ENCODE peak calls at places on chromosomes 4 and X, in seven cellular contexts. One of them, this sample, is unnamed.

GRCh38 chrX:11143931-11144678 is 33.0 kb downstream of the HCCS start:
- DNase-seq in HCT116: peak
- DNase-seq in sigmoid colon: peak
- DNase-seq in stomach: peak
- DNase-seq in GM23338: peak
- DNase-seq in SK-N-SH: peak
- DNase-seq in suprapubic skin: no peak
- DNase-seq in this sample: peak

GRCh38 chrX:31110657-31111056 is 38.8 kb upstream of the FTHL17 start:
- DNase-seq in HCT116: no peak
- DNase-seq in sigmoid colon: no peak
- DNase-seq in stomach: no peak
- DNase-seq in GM23338: no peak
- DNase-seq in SK-N-SH: no peak
- DNase-seq in suprapubic skin: no peak
- DNase-seq in this sample: no peak

GRCh38 chrX:56569378-56570061 is 6.1 kb downstream of the UBQLN2 start:
- DNase-seq in HCT116: no peak
- DNase-seq in sigmoid colon: no peak
- DNase-seq in stomach: no peak
- DNase-seq in GM23338: no peak
- DNase-seq in SK-N-SH: no peak
- DNase-seq in suprapubic skin: no peak
- DNase-seq in this sample: no peak

GRCh38 chr4:2256156-2256731 is 5.7 kb downstream of the MXD4 start:
- DNase-seq in HCT116: no peak
- DNase-seq in sigmoid colon: peak
- DNase-seq in stomach: peak
- DNase-seq in GM23338: no peak
- DNase-seq in SK-N-SH: peak
- DNase-seq in suprapubic skin: peak
- DNase-seq in this sample: no peak

GRCh38 chr4:121705521-121705920 is 8.7 kb upstream of the ANXA5 start:
- DNase-seq in HCT116: no peak
- DNase-seq in sigmoid colon: no peak
- DNase-seq in stomach: no peak
- DNase-seq in GM23338: peak
- DNase-seq in SK-N-SH: no peak
- DNase-seq in suprapubic skin: no peak
- DNase-seq in this sample: no peak

GRCh38 chr4:112287258-112287873 is 1.7 kb upstream of the TIFA start:
- DNase-seq in HCT116: no peak
- DNase-seq in sigmoid colon: no peak
- DNase-seq in stomach: no peak
- DNase-seq in GM23338: no peak
- DNase-seq in SK-N-SH: no peak
- DNase-seq in suprapubic skin: no peak
- DNase-seq in this sample: no peak

GRCh38 chrX:151183912-151184565 is 7.7 kb downstream of the GPR50 start:
- DNase-seq in HCT116: no peak
- DNase-seq in sigmoid colon: no peak
- DNase-seq in stomach: no peak
- DNase-seq in GM23338: peak
- DNase-seq in SK-N-SH: no peak
- DNase-seq in suprapubic skin: no peak
- DNase-seq in this sample: no peak

GRCh38 chr4:82948647-82949204 is 48.2 kb downstream of the THAP9 start:
- DNase-seq in HCT116: no peak
- DNase-seq in sigmoid colon: no peak
- DNase-seq in stomach: no peak
- DNase-seq in GM23338: no peak
- DNase-seq in SK-N-SH: no peak
- DNase-seq in suprapubic skin: no peak
- DNase-seq in this sample: peak

GRCh38 chr4:83251074-83251835 is 33.3 kb downstream of the COQ2 start:
- DNase-seq in HCT116: no peak
- DNase-seq in sigmoid colon: no peak
- DNase-seq in stomach: no peak
- DNase-seq in GM23338: no peak
- DNase-seq in SK-N-SH: no peak
- DNase-seq in suprapubic skin: no peak
- DNase-seq in this sample: no peak

GRCh38 chrX:4243759-4244158 is 530.3 kb upstream of the PRKX start:
- DNase-seq in HCT116: no peak
- DNase-seq in sigmoid colon: no peak
- DNase-seq in stomach: no peak
- DNase-seq in GM23338: peak
- DNase-seq in SK-N-SH: no peak
- DNase-seq in suprapubic skin: no peak
- DNase-seq in this sample: no peak

GRCh38 chr4:159390648-159391047 is 287.8 kb downstream of the RAPGEF2 start:
- DNase-seq in HCT116: peak
- DNase-seq in sigmoid colon: no peak
- DNase-seq in stomach: no peak
- DNase-seq in GM23338: no peak
- DNase-seq in SK-N-SH: no peak
- DNase-seq in suprapubic skin: no peak
- DNase-seq in this sample: peak

GRCh38 chr4:113741971-113742370 is 19.6 kb downstream of the CAMK2D start:
- DNase-seq in HCT116: no peak
- DNase-seq in sigmoid colon: no peak
- DNase-seq in stomach: no peak
- DNase-seq in GM23338: no peak
- DNase-seq in SK-N-SH: no peak
- DNase-seq in suprapubic skin: no peak
- DNase-seq in this sample: no peak

GRCh38 chrX:274904-275475 is 6.2 kb upstream of the PLCXD1 start:
- DNase-seq in HCT116: no peak
- DNase-seq in sigmoid colon: no peak
- DNase-seq in stomach: peak
- DNase-seq in GM23338: peak
- DNase-seq in SK-N-SH: no peak
- DNase-seq in suprapubic skin: no peak
- DNase-seq in this sample: no peak

GRCh38 chr4:41661447-41662076 is 87.0 kb downstream of the PHOX2B start:
- DNase-seq in HCT116: peak
- DNase-seq in sigmoid colon: no peak
- DNase-seq in stomach: peak
- DNase-seq in GM23338: peak
- DNase-seq in SK-N-SH: peak
- DNase-seq in suprapubic skin: no peak
- DNase-seq in this sample: peak

GRCh38 chr4:39446842-39447573 is 11.7 kb downstream of the RPL9 start:
- DNase-seq in HCT116: no peak
- DNase-seq in sigmoid colon: peak
- DNase-seq in stomach: peak
- DNase-seq in GM23338: peak
- DNase-seq in SK-N-SH: no peak
- DNase-seq in suprapubic skin: peak
- DNase-seq in this sample: peak
- TF ChIP-seq CTCF in HCT116: no peak
- TF ChIP-seq CTCF in sigmoid colon: peak
- TF ChIP-seq CTCF in stomach: peak
- TF ChIP-seq CTCF in GM23338: peak
- TF ChIP-seq CTCF in SK-N-SH: no peak
- TF ChIP-seq CTCF in suprapubic skin: peak
- TF ChIP-seq CTCF in this sample: peak

DNA sequence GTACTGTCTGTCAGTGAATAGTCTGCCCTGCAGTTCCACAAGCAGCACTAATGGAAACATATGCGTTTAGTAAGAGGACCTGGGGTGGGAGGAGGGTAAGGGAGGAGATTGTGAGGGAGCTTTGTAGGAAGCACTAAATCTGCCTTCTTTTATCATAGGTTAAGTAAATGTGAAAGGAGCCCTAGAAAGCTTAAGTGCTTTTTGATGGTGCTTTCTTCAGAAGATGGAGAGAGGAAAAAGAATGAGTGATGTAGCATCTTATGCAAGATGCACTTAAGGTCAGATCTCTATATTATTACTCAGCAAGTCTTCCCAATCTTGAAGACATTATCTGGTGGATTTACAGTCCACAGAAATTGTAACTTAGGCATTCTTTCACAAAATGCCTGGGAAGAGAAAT is 322.7 kb downstream of the PDHA2 start:
- DNase-seq in HCT116: no peak
- DNase-seq in sigmoid colon: no peak
- DNase-seq in stomach: no peak
- DNase-seq in GM23338: peak
- DNase-seq in SK-N-SH: no peak
- DNase-seq in suprapubic skin: no peak
- DNase-seq in this sample: no peak
- TF ChIP-seq POLR2AphosphoS5 in HCT116: no peak
- TF ChIP-seq POLR2AphosphoS5 in sigmoid colon: no peak
- TF ChIP-seq POLR2AphosphoS5 in stomach: no peak
- TF ChIP-seq POLR2AphosphoS5 in GM23338: no peak
- TF ChIP-seq POLR2AphosphoS5 in SK-N-SH: no peak
- TF ChIP-seq POLR2AphosphoS5 in suprapubic skin: no peak
- TF ChIP-seq POLR2AphosphoS5 in this sample: no peak

GRCh38 chr4:106140601-106141000 is 175.4 kb downstream of the TBCK start:
- DNase-seq in HCT116: no peak
- DNase-seq in sigmoid colon: no peak
- DNase-seq in stomach: no peak
- DNase-seq in GM23338: peak
- DNase-seq in SK-N-SH: no peak
- DNase-seq in suprapubic skin: no peak
- DNase-seq in this sample: no peak
- TF ChIP-seq CTCF in HCT116: no peak
- TF ChIP-seq CTCF in sigmoid colon: no peak
- TF ChIP-seq CTCF in stomach: no peak
- TF ChIP-seq CTCF in GM23338: no peak
- TF ChIP-seq CTCF in SK-N-SH: peak
- TF ChIP-seq CTCF in suprapubic skin: no peak
- TF ChIP-seq CTCF in this sample: no peak

GRCh38 chr4:104017213-104017612 is 297.4 kb upstream of the TACR3 start:
- DNase-seq in HCT116: no peak
- DNase-seq in sigmoid colon: no peak
- DNase-seq in stomach: no peak
- DNase-seq in GM23338: no peak
- DNase-seq in SK-N-SH: no peak
- DNase-seq in suprapubic skin: no peak
- DNase-seq in this sample: no peak
- TF ChIP-seq POLR2AphosphoS5 in HCT116: no peak
- TF ChIP-seq POLR2AphosphoS5 in sigmoid colon: no peak
- TF ChIP-seq POLR2AphosphoS5 in stomach: no peak
- TF ChIP-seq POLR2AphosphoS5 in GM23338: no peak
- TF ChIP-seq POLR2AphosphoS5 in SK-N-SH: no peak
- TF ChIP-seq POLR2AphosphoS5 in suprapubic skin: no peak
- TF ChIP-seq POLR2AphosphoS5 in this sample: no peak

GRCh38 chrX:51002160-51002632 is 91.7 kb downstream of the BMP15 start:
- DNase-seq in HCT116: no peak
- DNase-seq in sigmoid colon: peak
- DNase-seq in stomach: no peak
- DNase-seq in GM23338: no peak
- DNase-seq in SK-N-SH: no peak
- DNase-seq in suprapubic skin: peak
- DNase-seq in this sample: no peak

DNA sequence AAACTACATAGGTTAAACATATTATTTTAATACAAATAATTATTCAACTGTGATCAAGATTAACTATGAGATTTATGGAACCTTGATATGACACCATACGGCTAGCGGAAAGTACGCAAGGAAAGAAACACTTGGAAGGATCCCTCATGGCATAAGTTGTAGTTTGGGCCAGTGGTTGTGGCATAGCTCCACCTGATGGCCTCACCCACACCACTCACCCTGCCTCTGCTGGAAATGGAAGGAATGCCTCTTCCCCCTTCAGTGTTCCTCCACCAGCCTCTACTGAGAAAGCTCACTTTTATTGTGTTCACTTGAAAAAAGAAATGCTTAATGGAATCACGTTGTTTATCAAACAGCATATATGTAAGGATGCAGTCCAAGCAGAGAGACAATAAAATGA is 86.4 kb downstream of the BMP15 start:
- DNase-seq in HCT116: no peak
- DNase-seq in sigmoid colon: no peak
- DNase-seq in stomach: no peak
- DNase-seq in GM23338: peak
- DNase-seq in SK-N-SH: no peak
- DNase-seq in suprapubic skin: no peak
- DNase-seq in this sample: no peak
- TF ChIP-seq CTCF in HCT116: no peak
- TF ChIP-seq CTCF in sigmoid colon: no peak
- TF ChIP-seq CTCF in stomach: no peak
- TF ChIP-seq CTCF in GM23338: peak
- TF ChIP-seq CTCF in SK-N-SH: no peak
- TF ChIP-seq CTCF in suprapubic skin: no peak
- TF ChIP-seq CTCF in this sample: no peak

GRCh38 chr4:79325436-79325835 is 425 bp downstream of the NAA11 start:
- DNase-seq in HCT116: no peak
- DNase-seq in sigmoid colon: no peak
- DNase-seq in stomach: no peak
- DNase-seq in GM23338: no peak
- DNase-seq in SK-N-SH: no peak
- DNase-seq in suprapubic skin: no peak
- DNase-seq in this sample: no peak

GRCh38 chr4:79325864-79326328 is at the start of gene NAA11:
- DNase-seq in HCT116: no peak
- DNase-seq in sigmoid colon: no peak
- DNase-seq in stomach: no peak
- DNase-seq in GM23338: no peak
- DNase-seq in SK-N-SH: no peak
- DNase-seq in suprapubic skin: no peak
- DNase-seq in this sample: no peak

GRCh38 chr4:79317711-79318110 is 8.2 kb downstream of the NAA11 start:
- DNase-seq in HCT116: no peak
- DNase-seq in sigmoid colon: no peak
- DNase-seq in stomach: no peak
- DNase-seq in GM23338: no peak
- DNase-seq in SK-N-SH: no peak
- DNase-seq in suprapubic skin: no peak
- DNase-seq in this sample: no peak

DNA sequence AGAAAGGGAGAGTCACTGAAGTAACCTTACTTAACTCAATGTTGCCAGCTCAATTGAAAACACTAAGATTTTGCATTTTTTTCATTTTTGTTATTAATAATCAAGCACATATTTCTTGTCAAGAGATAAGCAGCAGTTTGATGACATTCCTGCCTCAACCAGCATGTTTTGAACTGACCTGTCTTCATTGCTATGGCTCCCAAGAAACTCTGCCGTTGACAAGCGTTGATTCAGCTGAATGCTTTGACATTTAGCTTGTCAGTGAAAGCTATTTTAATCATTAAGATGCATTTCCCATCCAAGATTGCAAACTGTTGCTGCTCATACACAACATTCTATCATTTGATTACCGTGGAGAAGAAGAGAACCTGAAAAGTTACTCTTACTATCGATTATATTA is 5.9 kb downstream of the NAA11 start:
- DNase-seq in HCT116: no peak
- DNase-seq in sigmoid colon: no peak
- DNase-seq in stomach: no peak
- DNase-seq in GM23338: no peak
- DNase-seq in SK-N-SH: no peak
- DNase-seq in suprapubic skin: no peak
- DNase-seq in this sample: no peak
- TF ChIP-seq POLR2AphosphoS5 in HCT116: no peak
- TF ChIP-seq POLR2AphosphoS5 in sigmoid colon: no peak
- TF ChIP-seq POLR2AphosphoS5 in stomach: no peak
- TF ChIP-seq POLR2AphosphoS5 in GM23338: no peak
- TF ChIP-seq POLR2AphosphoS5 in SK-N-SH: no peak
- TF ChIP-seq POLR2AphosphoS5 in suprapubic skin: no peak
- TF ChIP-seq POLR2AphosphoS5 in this sample: no peak

This sample was measured in endothelial cell of umbilical vein.